ENCODE peak calls at places on chromosomes 3 and 15, in seven cellular contexts. Z is LoVo; M is ELF-1; Q is activated naive CD4-positive, alpha-beta T cell treated with anti-CD3 and anti-CD28 coated beads, Interleukin-2, amount 50 U/mL, for 72 hours; W is NCI-H2107; Y is cardiac fibroblast; E is GM13976. L is an unnamed sample.

GRCh38 chr3:62631471-62631870 is 243.7 kb downstream of the CADPS start:
- DNase-seq in E (no peak), Z (no peak), W (no peak), Y (no peak), Q (no peak), M (no peak), L (no peak)

GRCh38 chr15:31352283-31352880 is 25.7 kb downstream of the KLF13 start:
- DNase-seq in Y (no peak), M (no peak), W (peak), Q (no peak), Z (no peak), E (no peak), L (no peak)

GRCh38 chr3:189981668-189982067 is 139.0 kb downstream of the P3H2 start:
- DNase-seq in W (no peak), Z (no peak), Q (no peak), E (no peak), M (no peak), Y (peak), L (peak)

GRCh38 chr15:39171944-39172368 is 408.9 kb upstream of the THBS1 start:
- DNase-seq in Z (peak), Q (no peak), Y (peak), E (no peak), W (peak), M (peak), L (peak)

GRCh38 chr3:25618043-25618442 is 46.7 kb downstream of the TOP2B start:
- DNase-seq in Y (no peak), Z (peak), E (no peak), M (no peak), W (no peak), Q (no peak), L (no peak)

GRCh38 chr3:190424478-190425439 is 24.9 kb downstream of the TMEM207 start:
- DNase-seq in M (peak), E (peak), W (no peak), Z (peak), Y (peak), Q (no peak), L (peak)

GRCh38 chr3:53865732-53866499 is 16.0 kb downstream of the ACTR8 start:
- DNase-seq in E (no peak), M (no peak), Y (no peak), W (no peak), Z (no peak), Q (no peak), L (no peak)

GRCh38 chr3:57518276-57518914 is 25.7 kb downstream of the DNAH12 start:
- DNase-seq in Y (peak), Z (peak), W (no peak), E (no peak), Q (no peak), M (peak), L (peak)

GRCh38 chr15:95405447-95405846 is 925.1 kb upstream of the NR2F2 start:
- DNase-seq in Y (peak), Q (no peak), W (no peak), Z (no peak), M (no peak), E (no peak), L (peak)

GRCh38 chr3:16102905-16103364 is 71.5 kb upstream of the GALNT15 start:
- DNase-seq in Z (no peak), Q (no peak), Y (peak), E (no peak), M (no peak), W (no peak), L (no peak)

GRCh38 chr3:111496894-111497559 is 45.0 kb upstream of the CD96 start:
- DNase-seq in E (no peak), Y (no peak), W (no peak), M (no peak), Q (no peak), Z (no peak), L (no peak)

GRCh38 chr3:53211704-53212702 is 43.8 kb downstream of the TKT start:
- DNase-seq in W (no peak), E (no peak), Y (no peak), Q (no peak), M (no peak), Z (no peak), L (peak)

GRCh38 chr15:91142097-91142744 is 42.2 kb downstream of the SV2B start:
- DNase-seq in Q (no peak), W (no peak), E (no peak), Z (peak), Y (peak), M (no peak), L (no peak)

GRCh38 chr3:48024401-48024800 is 8.2 kb upstream of the MAP4 start:
- DNase-seq in E (no peak), Q (no peak), M (no peak), W (no peak), Z (no peak), Y (no peak), L (no peak)

GRCh38 chr3:21912656-21913055 is 161.6 kb upstream of the ZNF385D start:
- DNase-seq in E (no peak), W (no peak), Y (peak), Z (no peak), Q (no peak), M (no peak), L (no peak)

GRCh38 chr3:171813897-171814460 is 3.7 kb upstream of the PLD1 start:
- DNase-seq in Y (peak), Z (no peak), W (no peak), Q (no peak), M (no peak), E (peak), L (no peak)

GRCh38 chr3:192186508-192186907 is 540.8 kb downstream of the FGF12 start:
- DNase-seq in W (no peak), Z (no peak), E (no peak), M (no peak), Y (peak), Q (no peak), L (peak)

GRCh38 chr3:101676765-101677435 is at the start of gene ZBTB11:
- DNase-seq in Z (peak), Q (peak), W (no peak), Y (peak), E (peak), M (peak), L (peak)

GRCh38 chr3:111723293-111723963 is 128.3 kb upstream of the ZBED2 start:
- DNase-seq in W (peak), Q (no peak), Y (peak), Z (no peak), M (no peak), E (no peak), L (peak)

GRCh38 chr15:61275901-61276300 is 46.8 kb upstream of the RORA start:
- DNase-seq in E (no peak), M (no peak), Z (peak), Y (no peak), Q (no peak), W (peak), L (no peak)

GRCh38 chr15:38611228-38611627 is 46.6 kb upstream of the RASGRP1 start:
- DNase-seq in M (no peak), Z (no peak), W (no peak), E (no peak), Q (no peak), Y (no peak), L (no peak)

GRCh38 chr3:23999012-23999641 is 54.0 kb downstream of the NR1D2 start:
- DNase-seq in Z (peak), W (no peak), E (peak), Y (peak), M (peak), Q (no peak), L (peak)

GRCh38 chr3:23333633-23334032 is 130.5 kb downstream of the UBE2E2 start:
- DNase-seq in M (no peak), Y (no peak), W (no peak), E (no peak), Z (no peak), Q (no peak), L (no peak)

GRCh38 chr15:25331860-25332259 is 107.0 kb downstream of the UBE3A start:
- DNase-seq in Y (no peak), Z (no peak), W (no peak), Q (no peak), M (no peak), E (no peak), L (no peak)

GRCh38 chr3:12345141-12345561 is 56.3 kb downstream of the PPARG start:
- DNase-seq in E (no peak), Q (no peak), M (no peak), Z (peak), Y (peak), W (no peak), L (peak)

GRCh38 chr3:73255609-73256029 is 194.2 kb downstream of the EBLN2 start:
- DNase-seq in W (peak), Z (no peak), Y (peak), E (no peak), M (no peak), Q (no peak), L (no peak)

GRCh38 chr15:88653200-88654064 is 14.6 kb downstream of the ISG20 start:
- DNase-seq in Q (no peak), E (no peak), Y (no peak), W (no peak), Z (no peak), M (no peak), L (no peak)

GRCh38 chr3:126329927-126330725 is 27.1 kb downstream of the KLF15 start:
- DNase-seq in Q (peak), M (no peak), Z (no peak), W (no peak), Y (no peak), E (no peak), L (no peak)